ENCODE peak calls at places on chromosomes 6 and 20, in eight cellular contexts. S is cardiac fibroblast, X is ovary, V is left ventricle myocardium inferior, O is mucosa of descending colon, I is fibroblast of pulmonary artery, Z is WTC11, A is nephron progenitor cell. P is an unnamed sample.

GRCh38 chr20:41364967-41365765 is 1.5 kb downstream of the EMILIN3 start:
- DNase-seq in Z (no peak), A (no peak), I (no peak), S (no peak), V (no peak), O (no peak), X (no peak), P (no peak)

GRCh38 chr6:52544325-52545022 is 32.4 kb downstream of the TRAM2 start:
- DNase-seq in A (no peak), S (peak; percentile 62), V (no peak), Z (no peak), O (no peak), X (no peak), I (no peak), P (no peak)

GRCh38 chr20:37538003-37538402 is 10.3 kb upstream of the BLCAP start:
- DNase-seq in V (no peak), X (no peak), O (no peak), Z (no peak), S (peak; percentile 65), A (no peak), I (peak; percentile 74), P (no peak)

GRCh38 chr6:33607784-33608161 is 13.3 kb upstream of the ITPR3 start:
- DNase-seq in X (no peak), S (no peak), A (no peak), O (peak; percentile 75), V (no peak), I (no peak), Z (no peak), P (no peak)

GRCh38 chr6:53347921-53348435 is 772 bp downstream of the ELOVL5 start:
- DNase-seq in S (peak; percentile 64), V (peak; percentile 79), Z (peak; percentile 64), I (peak; percentile 67), X (peak; percentile 80), A (peak; percentile 84), O (peak; percentile 77), P (peak; percentile 81)

GRCh38 chr6:78864957-78865356 is 2.4 kb upstream of the IRAK1BP1 start:
- DNase-seq in A (no peak), I (no peak), S (no peak), X (no peak), V (no peak), Z (no peak), O (no peak), P (no peak)

GRCh38 chr20:7199867-7200266 is 432.4 kb downstream of the BMP2 start:
- DNase-seq in I (no peak), V (no peak), O (no peak), X (no peak), Z (no peak), A (no peak), S (no peak), P (no peak)

GRCh38 chr6:145875496-145876244 is 61.1 kb upstream of the FBXO30 start:
- DNase-seq in S (no peak), X (no peak), Z (no peak), O (no peak), V (no peak), I (peak; percentile 18), A (no peak), P (no peak)

GRCh38 chr6:140153703-140154102 is 779.3 kb upstream of the CITED2 start:
- DNase-seq in I (peak; percentile 60), X (no peak), O (no peak), Z (no peak), S (peak; percentile 59), V (no peak), A (no peak), P (no peak)

GRCh38 chr6:150377211-150377781 is 8.5 kb downstream of the IYD start:
- DNase-seq in O (no peak), S (no peak), Z (no peak), V (no peak), A (peak; percentile 31), X (no peak), I (no peak), P (no peak)

GRCh38 chr6:161837854-161838253 is 564.0 kb upstream of the AGPAT4 start:
- DNase-seq in S (no peak), V (no peak), Z (no peak), O (no peak), I (no peak), X (no peak), A (no peak), P (no peak)

DNA sequence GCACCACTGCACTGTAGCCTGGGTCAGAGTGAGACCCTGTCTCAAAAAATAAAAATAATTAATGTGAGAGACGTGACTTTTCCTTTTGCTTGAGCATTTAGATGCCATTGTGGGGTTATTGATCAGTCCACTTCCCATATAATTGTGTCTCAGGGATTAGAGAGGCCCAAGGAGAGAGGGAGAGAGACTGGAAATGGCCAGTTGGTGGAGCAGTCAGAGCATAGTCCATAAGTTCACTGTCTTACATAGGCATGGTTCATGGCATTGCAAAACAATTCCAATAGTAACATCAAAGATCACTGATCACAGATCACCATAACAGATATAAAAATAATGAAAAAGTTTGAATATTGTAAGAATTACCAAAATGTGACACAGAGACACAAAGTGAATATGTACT is 15.2 kb upstream of the SDHAF4 start:
- DNase-seq in A (no peak), Z (no peak), V (no peak), S (no peak), X (no peak), O (no peak), I (no peak), P (no peak)
- TF ChIP-seq CTCF in A (no peak), Z (no peak), V (peak; percentile 24), S (no peak), X (no peak), O (no peak), I (no peak), P (no peak)

DNA sequence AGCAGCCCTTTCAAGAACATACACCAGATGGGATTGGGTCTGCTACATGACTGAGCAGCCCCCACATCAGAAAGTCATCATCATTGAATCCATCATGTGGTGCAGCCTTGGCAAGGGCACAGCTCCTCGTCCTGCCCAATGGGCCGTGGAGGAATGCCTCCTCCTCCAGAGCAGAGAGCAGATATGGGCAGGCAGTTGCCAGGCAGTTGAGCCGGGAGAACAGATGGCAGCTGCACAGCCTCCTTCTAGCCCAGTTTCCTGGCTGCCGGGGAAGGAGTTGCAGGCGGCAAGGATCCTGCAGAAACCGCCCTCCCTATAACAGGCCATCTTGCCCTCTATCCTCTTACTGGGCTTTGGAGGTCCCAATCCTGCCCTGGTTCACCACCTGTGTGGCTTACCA is 11.9 kb upstream of the ZFAND3 start:
- DNase-seq in X (no peak), I (no peak), Z (no peak), S (no peak), V (no peak), A (peak; percentile 20), O (no peak), P (peak; percentile 72)
- TF ChIP-seq CTCF in X (no peak), I (peak; percentile 9), Z (no peak), S (no peak), V (peak; percentile 15), A (no peak), O (no peak), P (peak; percentile 39)

DNA sequence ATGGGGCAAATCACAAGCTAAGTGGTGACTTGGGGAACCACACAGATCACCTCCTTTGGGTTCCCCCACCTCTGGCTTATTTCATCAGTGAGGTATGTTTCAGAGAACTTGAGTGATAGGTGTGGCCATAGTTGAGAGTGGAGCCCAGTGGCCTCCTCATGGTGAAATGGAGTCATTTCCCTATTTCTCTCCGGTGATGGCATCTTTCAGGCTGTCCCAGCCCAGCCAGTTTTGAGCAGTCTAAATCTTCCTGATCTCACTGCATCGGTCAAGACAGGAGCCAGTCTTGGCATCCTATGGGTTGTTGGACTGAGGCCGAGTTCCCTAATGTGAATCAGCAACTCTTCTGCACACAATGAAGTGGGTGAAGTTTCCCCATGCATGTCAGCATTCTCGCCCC is 132.4 kb downstream of the EYA2 start:
- DNase-seq in S (no peak), V (no peak), O (no peak), I (no peak), A (no peak), X (no peak), Z (no peak), P (no peak)
- TF ChIP-seq CTCF in S (no peak), V (no peak), O (no peak), I (no peak), A (no peak), X (no peak), Z (no peak), P (no peak)

GRCh38 chr20:24792641-24793495 is 156.2 kb upstream of the CST7 start:
- DNase-seq in I (no peak), S (no peak), X (no peak), Z (no peak), A (no peak), V (no peak), O (peak; percentile 9), P (no peak)

GRCh38 chr20:24796236-24796635 is 152.8 kb upstream of the CST7 start:
- DNase-seq in A (no peak), X (no peak), S (no peak), I (no peak), O (peak; percentile 12), V (no peak), Z (no peak), P (no peak)

GRCh38 chr20:24791949-24792348 is 157.1 kb upstream of the CST7 start:
- DNase-seq in V (no peak), Z (no peak), O (peak; percentile 4), A (no peak), S (no peak), I (no peak), X (no peak), P (no peak)

GRCh38 chr20:24797864-24798655 is 151.0 kb upstream of the CST7 start:
- DNase-seq in O (no peak), V (no peak), I (no peak), Z (no peak), A (no peak), S (no peak), X (no peak), P (no peak)

GRCh38 chr20:24795444-24795843 is 153.6 kb upstream of the CST7 start:
- DNase-seq in X (no peak), Z (no peak), I (no peak), V (no peak), O (peak; percentile 10), A (no peak), S (no peak), P (no peak)
- TF ChIP-seq CTCF in X (no peak), Z (no peak), I (no peak), V (no peak), O (no peak), A (no peak), S (no peak), P (no peak)